ENCODE peak calls at places on chromosomes 7 and 10, in six cellular contexts. J is hepatocyte, S is A549, O is body of pancreas, K is testis, V is BJ. L is an unnamed sample.

GRCh38 chr10:128629111-128630096 is 503.2 kb upstream of the MKI67 start:
- DNase-seq in J (peak), S (peak), O (no peak), K (no peak), V (no peak), L (peak)

GRCh38 chr7:80481196-80481884 is 30.5 kb downstream of the GNAT3 start:
- DNase-seq in J (no peak), S (no peak), O (no peak), K (no peak), V (no peak), L (no peak)

GRCh38 chr7:14125998-14126397 is 136.5 kb upstream of the ETV1 start:
- DNase-seq in J (no peak), S (no peak), O (no peak), K (no peak), V (no peak), L (no peak)

GRCh38 chr7:154770962-154771361 is 232.0 kb downstream of the PAXIP1 start:
- DNase-seq in J (no peak), S (no peak), O (no peak), K (no peak), V (no peak), L (peak)

GRCh38 chr10:485776-486572 is 203.5 kb downstream of the DIP2C start:
- DNase-seq in J (no peak), S (no peak), O (no peak), K (no peak), V (no peak), L (peak)

GRCh38 chr10:117743517-117743916 is 201.0 kb downstream of the EMX2 start:
- DNase-seq in J (no peak), S (no peak), O (no peak), K (no peak), V (no peak), L (no peak)

GRCh38 chr10:14123066-14123465 is 207.7 kb downstream of the FRMD4A start:
- DNase-seq in J (no peak), S (no peak), O (no peak), K (no peak), V (no peak), L (no peak)

GRCh38 chr10:71795248-71795647 is 21.9 kb upstream of the VSIR start:
- DNase-seq in J (peak), S (no peak), O (no peak), K (no peak), V (no peak), L (no peak)

GRCh38 chr10:27714349-27714748 is 31.3 kb downstream of the MKX start:
- DNase-seq in J (no peak), S (no peak), O (no peak), K (no peak), V (no peak), L (no peak)

GRCh38 chr7:105487559-105488218 is 34.4 kb downstream of the PUS7 start:
- DNase-seq in J (peak), S (peak), O (no peak), K (no peak), V (peak), L (no peak)

GRCh38 chr10:506451-507354 is 182.8 kb downstream of the DIP2C start:
- DNase-seq in J (no peak), S (no peak), O (no peak), K (no peak), V (no peak), L (no peak)

GRCh38 chr10:117460846-117461765 is 81.4 kb upstream of the EMX2 start:
- DNase-seq in J (no peak), S (no peak), O (no peak), K (no peak), V (peak), L (no peak)

GRCh38 chr7:132766660-132767059 is 190.4 kb upstream of the PLXNA4 start:
- DNase-seq in J (no peak), S (no peak), O (no peak), K (no peak), V (no peak), L (no peak)

GRCh38 chr10:46305430-46305808 is 18.6 kb downstream of the ANTXRL start:
- DNase-seq in J (no peak), S (no peak), O (no peak), K (no peak), V (no peak), L (no peak)

GRCh38 chr10:52314822-52315552 is 906 bp downstream of the DKK1 start:
- DNase-seq in J (peak), S (peak), O (no peak), K (no peak), V (no peak), L (no peak)

GRCh38 chr10:82674036-82674435 is 799.0 kb downstream of the NRG3 start:
- DNase-seq in J (no peak), S (no peak), O (no peak), K (no peak), V (no peak), L (no peak)

GRCh38 chr7:128737441-128737840 is 1.7 kb upstream of the CALU start:
- DNase-seq in J (no peak), S (no peak), O (no peak), K (no peak), V (no peak), L (no peak)

GRCh38 chr7:131504157-131504899 is 52.1 kb downstream of the PODXL start:
- DNase-seq in J (no peak), S (no peak), O (no peak), K (no peak), V (no peak), L (no peak)

GRCh38 chr10:47207894-47208469 is 92.0 kb upstream of the GDF10 start:
- DNase-seq in J (no peak), S (no peak), O (no peak), K (no peak), V (no peak), L (no peak)

GRCh38 chr7:154968336-154969001 is 34.5 kb downstream of the PAXIP1 start:
- DNase-seq in J (no peak), S (no peak), O (no peak), K (no peak), V (no peak), L (peak)

GRCh38 chr7:116863168-116863670 is 832 bp downstream of the CAPZA2 start:
- DNase-seq in J (peak), S (peak), O (no peak), K (peak), V (no peak), L (peak)

GRCh38 chr7:1559626-1560590 is 3.9 kb upstream of the TMEM184A start:
- DNase-seq in J (no peak), S (no peak), O (no peak), K (no peak), V (no peak), L (peak)

GRCh38 chr7:9978111-9979064 is 995.3 kb upstream of the PHF14 start:
- DNase-seq in J (no peak), S (no peak), O (no peak), K (no peak), V (no peak), L (peak)

GRCh38 chr10:71005337-71006305 is 117.3 kb upstream of the PCBD1 start:
- DNase-seq in J (no peak), S (no peak), O (no peak), K (no peak), V (no peak), L (no peak)

GRCh38 chr10:80159166-80159888 is 26.8 kb downstream of the PLAC9 start:
- DNase-seq in J (no peak), S (no peak), O (no peak), K (no peak), V (no peak), L (no peak)

GRCh38 chr10:6819301-6819700 is 239.2 kb upstream of the PRKCQ start:
- DNase-seq in J (no peak), S (no peak), O (no peak), K (no peak), V (no peak), L (no peak)

GRCh38 chr10:13745271-13745670 is 158.5 kb downstream of the PRPF18 start:
- DNase-seq in J (no peak), S (no peak), O (no peak), K (no peak), V (no peak), L (no peak)

GRCh38 chr7:74094224-74095095 is 10.9 kb downstream of the LIMK1 start:
- DNase-seq in J (peak), S (peak), O (peak), K (peak), V (peak), L (peak)
- H3K4me3 ChIP-seq in J (no peak), S (peak), O (peak), K (peak), V (peak), L (peak)

DNA sequence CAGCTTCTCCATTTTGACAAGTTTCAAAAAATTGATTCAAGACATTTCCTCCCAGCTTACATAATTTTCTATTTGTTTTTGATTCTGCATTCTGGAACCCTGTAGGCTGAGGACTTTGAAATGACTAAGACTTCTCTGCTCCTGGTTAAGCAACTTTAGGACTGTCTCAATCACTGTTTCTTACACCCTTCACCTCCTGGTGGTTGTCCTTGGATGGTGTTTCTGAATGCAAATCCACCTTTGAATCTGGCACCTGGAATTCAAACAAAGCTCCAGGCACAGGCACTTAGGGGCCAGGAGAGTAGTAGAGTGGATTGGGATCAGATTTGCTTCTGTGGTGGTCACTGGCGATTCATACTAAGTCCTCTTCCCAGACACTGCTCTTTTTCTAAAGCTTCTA is 595.5 kb downstream of the LRMDA start:
- DNase-seq in J (no peak), S (no peak), O (no peak), K (no peak), V (no peak), L (no peak)
- TF ChIP-seq CTCF in J (no peak), S (no peak), O (no peak), K (no peak), V (no peak), L (peak)

GRCh38 chr10:119209736-119210355 is 2.5 kb downstream of the GRK5 start:
- DNase-seq in J (no peak), S (no peak), O (no peak), K (no peak), V (no peak), L (no peak)

GRCh38 chr10:119210633-119211032 is 3.3 kb downstream of the GRK5 start:
- DNase-seq in J (no peak), S (no peak), O (no peak), K (no peak), V (no peak), L (no peak)

GRCh38 chr10:119211625-119212441 is 4.5 kb downstream of the GRK5 start:
- DNase-seq in J (no peak), S (no peak), O (no peak), K (no peak), V (no peak), L (no peak)

GRCh38 chr10:119209050-119209735 is 1.8 kb downstream of the GRK5 start:
- DNase-seq in J (peak), S (peak), O (peak), K (peak), V (no peak), L (peak)

DNA sequence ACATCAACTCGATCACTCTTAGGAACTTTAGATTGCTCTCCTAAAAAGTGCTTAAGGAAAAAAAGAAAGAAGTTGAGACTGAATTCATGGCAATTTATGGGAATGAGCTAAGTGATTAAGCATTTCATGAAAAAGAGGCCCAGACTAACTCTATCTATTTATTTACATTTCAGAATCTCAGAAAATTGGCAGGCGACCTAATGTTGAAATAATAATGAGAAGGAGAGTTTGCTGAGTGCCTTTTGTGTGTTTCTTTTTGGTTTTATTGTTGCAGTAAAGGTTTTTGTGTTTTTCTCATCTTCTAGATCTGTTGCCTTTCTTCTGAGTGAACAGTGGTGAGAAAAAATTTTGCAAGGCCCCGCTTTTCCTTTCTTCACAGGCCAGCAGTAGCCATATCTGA is 3.8 kb downstream of the GRK5 start:
- DNase-seq in J (no peak), S (no peak), O (no peak), K (no peak), V (peak), L (no peak)
- H3K4me3 ChIP-seq in J (no peak), S (no peak), O (no peak), K (no peak), V (no peak), L (no peak)

GRCh38 chr7:33673029-33673700 is 232.2 kb upstream of the BMPER start:
- DNase-seq in J (no peak), S (no peak), O (no peak), K (no peak), V (no peak), L (no peak)
- TF ChIP-seq CTCF in J (no peak), S (no peak), O (no peak), K (no peak), V (no peak), L (no peak)

GRCh38 chr7:157614457-157615020 is 277.7 kb downstream of the DNAJB6 start:
- DNase-seq in J (no peak), S (no peak), O (no peak), K (no peak), V (no peak), L (no peak)

GRCh38 chr7:157611341-157611740 is 274.5 kb downstream of the DNAJB6 start:
- DNase-seq in J (no peak), S (no peak), O (no peak), K (no peak), V (no peak), L (no peak)

GRCh38 chr7:157613575-157614322 is 276.9 kb downstream of the DNAJB6 start:
- DNase-seq in J (no peak), S (no peak), O (no peak), K (peak), V (no peak), L (no peak)

GRCh38 chr7:157612009-157612663 is 275.3 kb downstream of the DNAJB6 start:
- DNase-seq in J (no peak), S (no peak), O (no peak), K (no peak), V (no peak), L (no peak)

GRCh38 chr7:157612664-157613561 is 276.1 kb downstream of the DNAJB6 start:
- DNase-seq in J (peak), S (no peak), O (no peak), K (peak), V (no peak), L (no peak)
- H3K4me3 ChIP-seq in J (peak), S (no peak), O (no peak), K (peak), V (peak), L (no peak)

GRCh38 chr10:22259280-22259679 is 41.5 kb upstream of the EBLN1 start:
- DNase-seq in J (no peak), S (no peak), O (no peak), K (no peak), V (no peak), L (no peak)
- TF ChIP-seq CTCF in J (no peak), S (no peak), O (peak), K (no peak), V (no peak), L (no peak)

GRCh38 chr10:103554488-103555320 is 61.2 kb downstream of the NEURL1 start:
- DNase-seq in J (peak), S (peak), O (peak), K (peak), V (no peak), L (peak)
- H3K4me3 ChIP-seq in J (peak), S (peak), O (no peak), K (peak), V (peak), L (peak)

GRCh38 chr7:221996-222715 is 29.8 kb downstream of the FAM20C start:
- DNase-seq in J (no peak), S (no peak), O (no peak), K (no peak), V (no peak), L (no peak)
- TF ChIP-seq CTCF in J (no peak), S (no peak), O (no peak), K (no peak), V (no peak), L (no peak)

GRCh38 chr7:19113855-19114590 is 3.4 kb downstream of the TWIST1 start:
- DNase-seq in J (no peak), S (no peak), O (no peak), K (no peak), V (no peak), L (no peak)

GRCh38 chr7:19116121-19117080 is 1.0 kb downstream of the TWIST1 start:
- DNase-seq in J (no peak), S (peak), O (no peak), K (peak), V (no peak), L (peak)

GRCh38 chr7:19112290-19113000 is 5.0 kb downstream of the TWIST1 start:
- DNase-seq in J (no peak), S (no peak), O (no peak), K (no peak), V (no peak), L (peak)

GRCh38 chr7:19113001-19113349 is 4.5 kb downstream of the TWIST1 start:
- DNase-seq in J (no peak), S (no peak), O (no peak), K (no peak), V (no peak), L (no peak)

GRCh38 chr7:19114591-19114855 is 2.9 kb downstream of the TWIST1 start:
- DNase-seq in J (no peak), S (no peak), O (no peak), K (no peak), V (no peak), L (no peak)
- H3K4me3 ChIP-seq in J (peak), S (no peak), O (no peak), K (no peak), V (peak), L (peak)

L was measured in BE2C.